ENCODE peak calls at places on chromosome 13, in four cellular contexts. One of them, this sample, is unnamed.
A peak's percentile ranks its signal among the peaks of the same experiment; 100 is the strongest.

GRCh38 chr13:93226623-93227279 is at the start of gene GPC6:
- DNase-seq in GM12878: no peak
- DNase-seq in H1: no peak
- DNase-seq in K562: no peak
- DNase-seq in this sample: peak; percentile 37

GRCh38 chr13:53250272-53250875 is 221.8 kb downstream of the OLFM4 start:
- DNase-seq in GM12878: peak; percentile 15
- DNase-seq in H1: no peak
- DNase-seq in K562: peak; percentile 31
- DNase-seq in this sample: no peak

GRCh38 chr13:89267734-89268133 is 1596.6 kb downstream of the SLITRK5 start:
- DNase-seq in GM12878: no peak
- DNase-seq in H1: no peak
- DNase-seq in K562: no peak
- DNase-seq in this sample: no peak

GRCh38 chr13:102141625-102142472 is 260.0 kb downstream of the FGF14 start:
- DNase-seq in GM12878: no peak
- DNase-seq in H1: no peak
- DNase-seq in K562: peak; percentile 10
- DNase-seq in this sample: no peak

GRCh38 chr13:49527123-49527522 is 31.4 kb downstream of the PHF11 start:
- DNase-seq in GM12878: no peak
- DNase-seq in H1: no peak
- DNase-seq in K562: no peak
- DNase-seq in this sample: no peak

GRCh38 chr13:105159794-105160193 is 1375.7 kb downstream of the EFNB2 start:
- DNase-seq in GM12878: no peak
- DNase-seq in H1: no peak
- DNase-seq in K562: no peak
- DNase-seq in this sample: no peak

GRCh38 chr13:100388923-100389322 is 199.7 kb downstream of the GGACT start:
- DNase-seq in GM12878: no peak
- DNase-seq in H1: no peak
- DNase-seq in K562: no peak
- DNase-seq in this sample: no peak

GRCh38 chr13:50268500-50268899 is 253.3 kb downstream of the KCNRG start:
- DNase-seq in GM12878: no peak
- DNase-seq in H1: no peak
- DNase-seq in K562: peak; percentile 8
- DNase-seq in this sample: no peak

GRCh38 chr13:30831515-30831914 is 74.6 kb upstream of the MEDAG start:
- DNase-seq in GM12878: no peak
- DNase-seq in H1: no peak
- DNase-seq in K562: no peak
- DNase-seq in this sample: no peak

GRCh38 chr13:94778585-94778984 is 66.2 kb upstream of the SOX21 start:
- DNase-seq in GM12878: no peak
- DNase-seq in H1: no peak
- DNase-seq in K562: no peak
- DNase-seq in this sample: no peak

GRCh38 chr13:99297330-99297729 is 9.9 kb downstream of the GPR183 start:
- DNase-seq in GM12878: no peak
- DNase-seq in H1: no peak
- DNase-seq in K562: no peak
- DNase-seq in this sample: no peak

GRCh38 chr13:59479629-59480028 is 684.1 kb downstream of the DIAPH3 start:
- DNase-seq in GM12878: no peak
- DNase-seq in H1: peak; percentile 56
- DNase-seq in K562: no peak
- DNase-seq in this sample: no peak

GRCh38 chr13:20182231-20182846 is 10.4 kb downstream of the GJB2 start:
- DNase-seq in GM12878: peak; percentile 35
- DNase-seq in H1: no peak
- DNase-seq in K562: peak; percentile 51
- DNase-seq in this sample: peak; percentile 62

GRCh38 chr13:99743079-99743478 is 228.5 kb downstream of the ZIC5 start:
- DNase-seq in GM12878: no peak
- DNase-seq in H1: no peak
- DNase-seq in K562: no peak
- DNase-seq in this sample: no peak

GRCh38 chr13:77859450-77859849 is 59.2 kb downstream of the EDNRB start:
- DNase-seq in GM12878: no peak
- DNase-seq in H1: no peak
- DNase-seq in K562: no peak
- DNase-seq in this sample: peak; percentile 2

GRCh38 chr13:25181597-25181996 is 9.5 kb upstream of the AMER2 start:
- DNase-seq in GM12878: no peak
- DNase-seq in H1: no peak
- DNase-seq in K562: no peak
- DNase-seq in this sample: no peak

GRCh38 chr13:95246292-95247082 is 54.8 kb downstream of the ABCC4 start:
- DNase-seq in GM12878: no peak
- DNase-seq in H1: no peak
- DNase-seq in K562: no peak
- DNase-seq in this sample: peak; percentile 80

GRCh38 chr13:98454389-98454881 is 122.5 kb downstream of the STK24 start:
- DNase-seq in GM12878: no peak
- DNase-seq in H1: no peak
- DNase-seq in K562: no peak
- DNase-seq in this sample: peak; percentile 24

GRCh38 chr13:98769736-98770135 is 17.3 kb upstream of the SLC15A1 start:
- DNase-seq in GM12878: no peak
- DNase-seq in H1: no peak
- DNase-seq in K562: no peak
- DNase-seq in this sample: no peak

GRCh38 chr13:84946144-84946543 is 853.1 kb downstream of the SLITRK6 start:
- DNase-seq in GM12878: no peak
- DNase-seq in H1: no peak
- DNase-seq in K562: no peak
- DNase-seq in this sample: no peak

GRCh38 chr13:87058786-87059329 is 612.3 kb upstream of the SLITRK5 start:
- DNase-seq in GM12878: no peak
- DNase-seq in H1: no peak
- DNase-seq in K562: no peak
- DNase-seq in this sample: no peak

GRCh38 chr13:59601993-59602392 is 561.7 kb downstream of the DIAPH3 start:
- DNase-seq in GM12878: no peak
- DNase-seq in H1: no peak
- DNase-seq in K562: no peak
- DNase-seq in this sample: no peak

GRCh38 chr13:71056581-71056980 is 810.4 kb downstream of the DACH1 start:
- DNase-seq in GM12878: no peak
- DNase-seq in H1: no peak
- DNase-seq in K562: no peak
- DNase-seq in this sample: no peak

GRCh38 chr13:109422163-109422562 is 364.2 kb downstream of the IRS2 start:
- DNase-seq in GM12878: no peak
- DNase-seq in H1: no peak
- DNase-seq in K562: no peak
- DNase-seq in this sample: no peak

GRCh38 chr13:71290963-71291937 is 575.8 kb downstream of the DACH1 start:
- DNase-seq in GM12878: peak; percentile 71
- DNase-seq in H1: no peak
- DNase-seq in K562: no peak
- DNase-seq in this sample: peak; percentile 77

GRCh38 chr13:48562296-48563066 is 29.6 kb upstream of the RCBTB2 start:
- DNase-seq in GM12878: peak; percentile 98
- DNase-seq in H1: no peak
- DNase-seq in K562: no peak
- DNase-seq in this sample: no peak

GRCh38 chr13:96003304-96003703 is 49.9 kb downstream of the UGGT2 start:
- DNase-seq in GM12878: no peak
- DNase-seq in H1: no peak
- DNase-seq in K562: no peak
- DNase-seq in this sample: peak; percentile 13

GRCh38 chr13:24557121-24557520 is 44.5 kb upstream of the PARP4 start:
- DNase-seq in GM12878: no peak
- DNase-seq in H1: no peak
- DNase-seq in K562: no peak
- DNase-seq in this sample: no peak

GRCh38 chr13:108276060-108276459 is 6.5 kb downstream of the TNFSF13B start:
- DNase-seq in GM12878: no peak
- DNase-seq in H1: no peak
- DNase-seq in K562: no peak
- DNase-seq in this sample: no peak

GRCh38 chr13:97749174-97749573 is 204.3 kb upstream of the IPO5 start:
- DNase-seq in GM12878: no peak
- DNase-seq in H1: no peak
- DNase-seq in K562: no peak
- DNase-seq in this sample: peak; percentile 58

GRCh38 chr13:38566526-38566925 is 120.4 kb upstream of the FREM2 start:
- DNase-seq in GM12878: no peak
- DNase-seq in H1: no peak
- DNase-seq in K562: no peak
- DNase-seq in this sample: no peak

GRCh38 chr13:59982631-59983382 is 180.9 kb downstream of the DIAPH3 start:
- DNase-seq in GM12878: no peak
- DNase-seq in H1: no peak
- DNase-seq in K562: no peak
- DNase-seq in this sample: no peak

GRCh38 chr13:91132786-91133185 is 214.7 kb upstream of the MIR17HG start:
- DNase-seq in GM12878: no peak
- DNase-seq in H1: no peak
- DNase-seq in K562: no peak
- DNase-seq in this sample: no peak

GRCh38 chr13:75908137-75908536 is 272.0 kb downstream of the LMO7 start:
- DNase-seq in GM12878: no peak
- DNase-seq in H1: no peak
- DNase-seq in K562: no peak
- DNase-seq in this sample: no peak
- TF ChIP-seq JUND in GM12878: no peak
- TF ChIP-seq JUND in H1: no peak
- TF ChIP-seq JUND in K562: no peak
- TF ChIP-seq JUND in this sample: no peak

GRCh38 chr13:31904941-31905824 is 126.4 kb upstream of the FRY start:
- DNase-seq in GM12878: no peak
- DNase-seq in H1: no peak
- DNase-seq in K562: no peak
- DNase-seq in this sample: no peak

GRCh38 chr13:31901985-31902384 is 129.6 kb upstream of the FRY start:
- DNase-seq in GM12878: no peak
- DNase-seq in H1: no peak
- DNase-seq in K562: no peak
- DNase-seq in this sample: no peak

GRCh38 chr13:31905896-31906295 is 125.7 kb upstream of the FRY start:
- DNase-seq in GM12878: no peak
- DNase-seq in H1: no peak
- DNase-seq in K562: no peak
- DNase-seq in this sample: no peak

GRCh38 chr13:31898383-31899071 is 133.0 kb upstream of the FRY start:
- DNase-seq in GM12878: no peak
- DNase-seq in H1: no peak
- DNase-seq in K562: no peak
- DNase-seq in this sample: no peak

DNA sequence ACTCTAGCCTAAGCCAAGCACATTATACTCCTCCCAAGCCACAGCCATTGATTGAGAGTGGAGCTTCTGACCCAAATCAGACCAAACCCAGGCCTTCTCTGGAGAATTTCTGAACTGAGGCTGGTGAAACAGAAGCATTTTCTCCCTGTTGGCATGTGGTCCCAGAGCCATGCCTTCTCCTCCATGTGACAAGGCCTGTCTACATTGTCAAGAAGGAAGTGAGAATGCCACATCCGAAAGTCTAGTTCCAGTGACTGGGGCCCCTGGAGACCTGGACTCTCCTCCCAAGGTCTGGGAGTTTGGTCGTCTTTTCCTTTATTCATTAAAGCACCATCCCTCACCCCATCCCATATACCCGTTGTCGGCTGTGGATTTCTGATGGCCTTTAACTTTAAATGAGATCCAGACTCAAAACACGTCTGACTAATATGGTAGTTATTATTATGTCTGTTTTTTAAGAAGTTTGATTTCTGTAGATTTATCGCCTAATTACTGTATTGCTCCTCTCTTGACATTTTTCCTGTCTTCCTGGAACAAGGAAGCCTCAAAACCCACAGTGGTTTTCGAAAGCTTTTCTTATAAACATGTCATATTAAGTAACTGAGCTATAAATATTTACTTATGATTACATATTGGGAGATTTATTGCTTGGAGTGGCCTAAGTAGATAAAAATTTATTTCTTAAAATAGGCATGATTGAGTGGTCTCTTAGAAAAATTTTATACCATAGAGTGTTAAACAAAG is 128.3 kb upstream of the FRY start:
- DNase-seq in GM12878: no peak
- DNase-seq in H1: no peak
- DNase-seq in K562: no peak
- DNase-seq in this sample: no peak
- TF ChIP-seq JUND in GM12878: no peak
- TF ChIP-seq JUND in H1: no peak
- TF ChIP-seq JUND in K562: no peak
- TF ChIP-seq JUND in this sample: no peak

GRCh38 chr13:22195726-22196125 is 524.9 kb downstream of the FGF9 start:
- DNase-seq in GM12878: no peak
- DNase-seq in H1: no peak
- DNase-seq in K562: no peak
- DNase-seq in this sample: no peak
- TF ChIP-seq JUND in GM12878: no peak
- TF ChIP-seq JUND in H1: no peak
- TF ChIP-seq JUND in K562: no peak
- TF ChIP-seq JUND in this sample: no peak

GRCh38 chr13:113147206-113147605 is 11.2 kb upstream of the PROZ start:
- DNase-seq in GM12878: no peak
- DNase-seq in H1: no peak
- DNase-seq in K562: no peak
- DNase-seq in this sample: no peak

GRCh38 chr13:113149711-113150544 is 8.5 kb upstream of the PROZ start:
- DNase-seq in GM12878: no peak
- DNase-seq in H1: no peak
- DNase-seq in K562: no peak
- DNase-seq in this sample: no peak

GRCh38 chr13:113148407-113148806 is 10.0 kb upstream of the PROZ start:
- DNase-seq in GM12878: no peak
- DNase-seq in H1: no peak
- DNase-seq in K562: no peak
- DNase-seq in this sample: no peak

GRCh38 chr13:113150545-113151365 is 7.7 kb upstream of the PROZ start:
- DNase-seq in GM12878: no peak
- DNase-seq in H1: no peak
- DNase-seq in K562: no peak
- DNase-seq in this sample: no peak

GRCh38 chr13:113148940-113149503 is 9.4 kb upstream of the PROZ start:
- DNase-seq in GM12878: no peak
- DNase-seq in H1: no peak
- DNase-seq in K562: no peak
- DNase-seq in this sample: no peak
- TF ChIP-seq JUND in GM12878: no peak
- TF ChIP-seq JUND in H1: no peak
- TF ChIP-seq JUND in K562: no peak
- TF ChIP-seq JUND in this sample: no peak

DNA sequence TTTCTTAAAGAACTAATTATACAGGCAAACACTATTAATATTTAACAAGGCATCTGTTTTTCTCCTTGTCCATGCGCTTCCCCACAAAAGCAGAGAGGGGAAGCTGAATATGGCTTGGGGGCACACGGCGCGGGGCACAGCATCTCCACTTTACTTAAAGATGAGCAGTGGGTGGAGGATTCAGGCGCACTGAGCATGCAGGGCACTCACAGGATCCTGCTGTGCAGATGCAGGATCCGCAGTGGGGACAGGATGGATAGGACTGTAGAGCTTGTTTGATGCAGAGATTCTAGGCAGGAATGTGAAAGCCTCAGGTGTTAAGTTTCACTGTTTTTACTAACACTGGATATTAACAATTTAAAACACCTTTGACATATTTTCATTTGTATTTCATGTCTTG is 43.3 kb downstream of the ATP11A start:
- DNase-seq in GM12878: no peak
- DNase-seq in H1: no peak
- DNase-seq in K562: no peak
- DNase-seq in this sample: no peak
- TF ChIP-seq JUND in GM12878: no peak
- TF ChIP-seq JUND in H1: no peak
- TF ChIP-seq JUND in K562: no peak
- TF ChIP-seq JUND in this sample: no peak

This sample was measured in T47D.